ENCODE peak calls at places on chromosomes 5 and 9, in four cellular contexts. One of them, this sample, is unnamed.
A peak's percentile ranks its signal among the peaks of the same experiment; 100 is the strongest.

GRCh38 chr5:13601152-13601551 is 343.3 kb downstream of the DNAH5 start:
- DNase-seq in HepG2: no peak
- DNase-seq in GM12878: no peak
- DNase-seq in K562: no peak
- DNase-seq in this sample: no peak

GRCh38 chr5:88881566-88881965 is 1.4 kb downstream of the MEF2C start:
- DNase-seq in HepG2: no peak
- DNase-seq in GM12878: no peak
- DNase-seq in K562: no peak
- DNase-seq in this sample: no peak

GRCh38 chr9:2727966-2728613 is 10.8 kb downstream of the KCNV2 start:
- DNase-seq in HepG2: peak; percentile 58
- DNase-seq in GM12878: peak; percentile 61
- DNase-seq in K562: peak; percentile 19
- DNase-seq in this sample: peak; percentile 35

GRCh38 chr5:129243058-129243457 is 148.5 kb downstream of the ISOC1 start:
- DNase-seq in HepG2: no peak
- DNase-seq in GM12878: no peak
- DNase-seq in K562: no peak
- DNase-seq in this sample: no peak

GRCh38 chr5:69265931-69266330 is 31.2 kb downstream of the CDK7 start:
- DNase-seq in HepG2: peak; percentile 15
- DNase-seq in GM12878: no peak
- DNase-seq in K562: peak; percentile 17
- DNase-seq in this sample: peak; percentile 36

GRCh38 chr5:120901199-120901598 is 437.1 kb downstream of the PRR16 start:
- DNase-seq in HepG2: no peak
- DNase-seq in GM12878: no peak
- DNase-seq in K562: no peak
- DNase-seq in this sample: no peak

GRCh38 chr5:62305715-62306493 is at the start of gene KIF2A:
- DNase-seq in HepG2: peak; percentile 76
- DNase-seq in GM12878: peak; percentile 78
- DNase-seq in K562: peak; percentile 97
- DNase-seq in this sample: peak; percentile 96

GRCh38 chr9:3296536-3296935 is 229.3 kb downstream of the RFX3 start:
- DNase-seq in HepG2: no peak
- DNase-seq in GM12878: no peak
- DNase-seq in K562: no peak
- DNase-seq in this sample: no peak

GRCh38 chr5:52708463-52708862 is 79.3 kb upstream of the ITGA1 start:
- DNase-seq in HepG2: no peak
- DNase-seq in GM12878: no peak
- DNase-seq in K562: no peak
- DNase-seq in this sample: no peak

GRCh38 chr9:88523056-88523455 is 11.9 kb upstream of the NXNL2 start:
- DNase-seq in HepG2: no peak
- DNase-seq in GM12878: no peak
- DNase-seq in K562: no peak
- DNase-seq in this sample: no peak

GRCh38 chr5:150670275-150670960 is 9.4 kb downstream of the MYOZ3 start:
- DNase-seq in HepG2: no peak
- DNase-seq in GM12878: no peak
- DNase-seq in K562: peak; percentile 9
- DNase-seq in this sample: no peak

GRCh38 chr5:15703901-15704300 is 203.9 kb downstream of the FBXL7 start:
- DNase-seq in HepG2: no peak
- DNase-seq in GM12878: no peak
- DNase-seq in K562: no peak
- DNase-seq in this sample: no peak

GRCh38 chr9:116447914-116448313 is 239.2 kb upstream of the TRIM32 start:
- DNase-seq in HepG2: no peak
- DNase-seq in GM12878: no peak
- DNase-seq in K562: no peak
- DNase-seq in this sample: no peak

GRCh38 chr5:178378527-178379484 is 146.2 kb upstream of the PHYKPL start:
- DNase-seq in HepG2: no peak
- DNase-seq in GM12878: no peak
- DNase-seq in K562: no peak
- DNase-seq in this sample: no peak

GRCh38 chr5:120415985-120416384 is 48.1 kb upstream of the PRR16 start:
- DNase-seq in HepG2: no peak
- DNase-seq in GM12878: no peak
- DNase-seq in K562: no peak
- DNase-seq in this sample: no peak

GRCh38 chr9:70412678-70413426 is 1.6 kb downstream of the KLF9 start:
- DNase-seq in HepG2: peak; percentile 37
- DNase-seq in GM12878: no peak
- DNase-seq in K562: peak; percentile 36
- DNase-seq in this sample: no peak

GRCh38 chr9:72474676-72475075 is 46.7 kb upstream of the TMC1 start:
- DNase-seq in HepG2: no peak
- DNase-seq in GM12878: no peak
- DNase-seq in K562: no peak
- DNase-seq in this sample: no peak

GRCh38 chr5:59547731-59548130 is 345.8 kb downstream of the PDE4D start:
- DNase-seq in HepG2: no peak
- DNase-seq in GM12878: no peak
- DNase-seq in K562: no peak
- DNase-seq in this sample: no peak

GRCh38 chr9:33153001-33153400 is 14.1 kb downstream of the B4GALT1 start:
- DNase-seq in HepG2: no peak
- DNase-seq in GM12878: no peak
- DNase-seq in K562: no peak
- DNase-seq in this sample: no peak

DNA sequence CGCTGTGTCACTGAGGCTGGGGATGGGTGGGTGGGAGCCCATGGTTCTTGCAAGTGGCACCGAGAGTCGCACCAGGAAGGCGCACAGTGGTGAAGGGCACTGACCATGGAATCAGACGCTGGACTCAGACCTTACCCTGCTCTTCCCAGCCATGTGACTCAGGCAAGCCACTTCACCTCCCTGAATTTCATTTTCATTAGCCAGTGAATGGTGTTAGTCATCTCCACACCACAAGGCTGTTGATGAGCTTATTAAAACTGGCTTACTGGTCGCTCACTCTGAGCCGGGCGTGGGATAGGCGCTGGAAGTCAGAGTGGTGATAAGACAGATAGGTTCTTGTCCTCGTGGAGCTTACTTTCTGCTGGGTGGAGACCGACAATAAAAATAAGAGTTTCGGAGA is 25.1 kb downstream of the FGF18 start:
- DNase-seq in HepG2: no peak
- DNase-seq in GM12878: no peak
- DNase-seq in K562: no peak
- DNase-seq in this sample: no peak
- TF ChIP-seq SP1 in HepG2: no peak
- TF ChIP-seq SP1 in GM12878: no peak
- TF ChIP-seq SP1 in K562: no peak
- TF ChIP-seq SP1 in this sample: no peak

GRCh38 chr5:127227881-127228280 is 62.7 kb upstream of the MEGF10 start:
- DNase-seq in HepG2: no peak
- DNase-seq in GM12878: no peak
- DNase-seq in K562: no peak
- DNase-seq in this sample: no peak

GRCh38 chr5:127233590-127233989 is 57.0 kb upstream of the MEGF10 start:
- DNase-seq in HepG2: no peak
- DNase-seq in GM12878: no peak
- DNase-seq in K562: no peak
- DNase-seq in this sample: no peak

GRCh38 chr5:127228540-127229184 is 61.9 kb upstream of the MEGF10 start:
- DNase-seq in HepG2: no peak
- DNase-seq in GM12878: no peak
- DNase-seq in K562: peak; percentile 28
- DNase-seq in this sample: no peak

GRCh38 chr5:127231118-127231517 is 59.5 kb upstream of the MEGF10 start:
- DNase-seq in HepG2: no peak
- DNase-seq in GM12878: no peak
- DNase-seq in K562: no peak
- DNase-seq in this sample: no peak

GRCh38 chr5:127229185-127229889 is 61.3 kb upstream of the MEGF10 start:
- DNase-seq in HepG2: no peak
- DNase-seq in GM12878: no peak
- DNase-seq in K562: peak; percentile 32
- DNase-seq in this sample: no peak
- TF ChIP-seq TARDBP in HepG2: no peak
- TF ChIP-seq TARDBP in GM12878: no peak
- TF ChIP-seq TARDBP in K562: no peak
- TF ChIP-seq TARDBP in this sample: no peak

DNA sequence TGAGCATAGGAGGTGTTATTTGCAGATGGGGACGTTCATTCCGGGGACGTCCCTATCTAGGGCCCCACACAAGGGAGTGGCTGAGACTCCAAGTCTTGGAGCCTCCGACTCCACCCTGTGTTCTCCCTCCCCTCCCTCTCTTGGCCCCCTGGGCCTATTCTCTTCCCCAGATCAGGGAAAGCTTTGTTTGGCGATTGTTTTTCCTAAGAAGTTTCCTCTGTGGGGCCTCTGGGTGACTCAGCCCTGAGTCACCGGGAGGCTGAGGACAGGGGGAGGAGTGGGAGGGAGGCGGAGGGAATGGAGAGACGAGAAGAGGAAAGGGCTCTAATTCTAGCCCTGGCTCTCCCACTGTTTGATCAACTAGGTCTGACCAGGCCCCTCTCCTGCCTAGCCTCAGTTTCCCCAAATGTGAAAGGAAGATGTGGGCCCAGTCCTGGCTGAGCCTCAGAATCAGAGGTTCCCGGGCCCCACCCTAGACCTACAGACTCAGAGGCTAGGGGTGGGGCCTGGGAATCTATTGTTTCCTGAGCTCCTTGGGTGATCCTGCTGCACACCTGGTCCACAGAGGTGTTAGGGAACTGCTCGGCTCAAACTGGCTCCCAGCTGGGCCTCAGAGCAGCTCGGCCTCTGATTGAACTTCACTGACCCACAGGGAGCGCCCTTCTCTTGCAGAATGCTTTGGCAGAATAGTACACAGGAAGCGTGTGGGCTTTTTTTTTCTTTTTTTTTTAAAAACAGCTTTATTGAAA is 19.2 kb downstream of the GSN start:
- DNase-seq in HepG2: peak; percentile 86
- DNase-seq in GM12878: no peak
- DNase-seq in K562: peak; percentile 94
- DNase-seq in this sample: peak; percentile 73
- TF ChIP-seq BHLHE40 in HepG2: no peak
- TF ChIP-seq BHLHE40 in GM12878: no peak
- TF ChIP-seq BHLHE40 in K562: no peak
- TF ChIP-seq BHLHE40 in this sample: no peak

GRCh38 chr9:119533509-119533908 is 164.3 kb upstream of the BRINP1 start:
- DNase-seq in HepG2: no peak
- DNase-seq in GM12878: no peak
- DNase-seq in K562: no peak
- DNase-seq in this sample: peak; percentile 5
- TF ChIP-seq SP1 in HepG2: no peak
- TF ChIP-seq SP1 in GM12878: no peak
- TF ChIP-seq SP1 in K562: no peak
- TF ChIP-seq SP1 in this sample: no peak

DNA sequence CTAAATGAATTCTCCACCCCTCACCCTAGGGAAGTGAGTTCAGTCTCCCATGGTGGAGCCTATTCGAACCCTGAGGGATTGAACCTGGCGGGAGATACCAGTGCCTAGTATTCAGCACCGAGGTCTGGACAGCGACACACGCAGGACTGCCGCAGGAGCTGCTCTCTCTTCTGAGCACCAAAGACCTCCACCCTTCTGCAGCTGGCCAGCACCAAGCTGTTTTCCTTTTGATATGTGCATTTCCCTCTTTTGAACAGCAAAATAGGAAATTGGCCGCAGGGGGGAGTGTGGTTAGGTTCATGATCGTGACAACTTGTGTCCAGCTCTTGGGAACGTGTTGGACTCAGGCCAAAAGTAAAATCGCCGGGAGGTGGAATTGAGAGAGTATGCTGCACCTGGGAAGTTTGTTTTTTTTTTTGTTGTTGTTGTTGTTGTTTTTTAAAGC is 1.2 kb upstream of the PCSK1 start:
- DNase-seq in HepG2: peak; percentile 48
- DNase-seq in GM12878: no peak
- DNase-seq in K562: peak; percentile 43
- DNase-seq in this sample: peak; percentile 78
- TF ChIP-seq TARDBP in HepG2: no peak
- TF ChIP-seq TARDBP in GM12878: no peak
- TF ChIP-seq TARDBP in K562: no peak
- TF ChIP-seq TARDBP in this sample: no peak

DNA sequence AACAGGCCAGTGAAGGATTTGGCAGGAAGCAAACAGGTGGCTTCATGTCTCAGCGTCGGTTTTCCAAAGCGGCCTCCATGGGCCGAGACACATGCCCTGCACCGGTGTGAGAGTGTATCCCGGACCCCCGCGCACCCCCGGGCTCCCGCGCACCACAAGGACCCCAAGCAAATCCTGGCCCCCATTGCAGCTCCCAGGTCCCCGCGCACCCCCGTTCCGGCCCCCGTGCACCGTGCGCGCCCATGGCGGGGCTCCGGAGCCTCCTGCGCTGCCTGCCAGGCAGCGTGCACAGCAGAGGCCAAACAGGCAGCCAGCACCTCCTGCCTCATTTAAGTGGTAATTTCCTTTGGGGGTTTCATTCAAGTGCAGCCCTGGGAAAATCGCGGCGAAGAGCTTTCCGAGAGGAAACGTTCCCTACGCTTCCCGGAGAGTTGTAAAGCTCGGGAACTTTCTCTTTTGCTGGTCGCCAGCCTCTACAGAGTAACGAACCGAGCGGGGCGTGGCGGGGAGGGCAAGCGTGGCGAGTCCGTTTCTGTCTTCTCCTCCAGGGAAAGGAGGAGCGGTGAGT is 145.5 kb upstream of the SLC24A2 start:
- DNase-seq in HepG2: no peak
- DNase-seq in GM12878: no peak
- DNase-seq in K562: no peak
- DNase-seq in this sample: no peak
- TF ChIP-seq BHLHE40 in HepG2: no peak
- TF ChIP-seq BHLHE40 in GM12878: no peak
- TF ChIP-seq BHLHE40 in K562: no peak
- TF ChIP-seq BHLHE40 in this sample: no peak

GRCh38 chr5:96343094-96343493 is 90.0 kb downstream of the PCSK1 start:
- DNase-seq in HepG2: no peak
- DNase-seq in GM12878: no peak
- DNase-seq in K562: no peak
- DNase-seq in this sample: no peak

GRCh38 chr5:96340357-96340756 is 92.7 kb downstream of the PCSK1 start:
- DNase-seq in HepG2: no peak
- DNase-seq in GM12878: no peak
- DNase-seq in K562: no peak
- DNase-seq in this sample: no peak

GRCh38 chr5:96339862-96340261 is 93.2 kb downstream of the PCSK1 start:
- DNase-seq in HepG2: no peak
- DNase-seq in GM12878: no peak
- DNase-seq in K562: peak; percentile 7
- DNase-seq in this sample: no peak

GRCh38 chr5:96344678-96345612 is 88.1 kb downstream of the PCSK1 start:
- DNase-seq in HepG2: peak; percentile 64
- DNase-seq in GM12878: peak; percentile 59
- DNase-seq in K562: peak; percentile 17
- DNase-seq in this sample: peak; percentile 50

GRCh38 chr5:96342581-96342980 is 90.5 kb downstream of the PCSK1 start:
- DNase-seq in HepG2: no peak
- DNase-seq in GM12878: no peak
- DNase-seq in K562: no peak
- DNase-seq in this sample: no peak
- TF ChIP-seq SP1 in HepG2: no peak
- TF ChIP-seq SP1 in GM12878: no peak
- TF ChIP-seq SP1 in K562: no peak
- TF ChIP-seq SP1 in this sample: no peak

This sample was measured in HEK293T.